ENCODE peak calls at places on chromosomes 12 and 14, in five cellular contexts. D is activated CD4-positive, alpha-beta memory T cell treated with anti-CD3 and anti-CD28 coated beads for 36 hours; I is fibroblast of the aortic adventitia; R is GM04504; P is AG08396. W is an unnamed sample.

GRCh38 chr12:57031228-57031670 is 14.9 kb upstream of the TAC3 start:
- DNase-seq in R (no peak), I (no peak), D (peak; percentile 35), P (no peak), W (no peak)

GRCh38 chr12:126069549-126070165 is 1004.4 kb downstream of the AACS start:
- DNase-seq in R (peak; percentile 8), I (peak; percentile 84), D (peak; percentile 64), P (peak; percentile 8), W (no peak)

GRCh38 chr14:58635041-58635440 is 2.7 kb upstream of the DACT1 start:
- DNase-seq in I (no peak), R (no peak), D (no peak), P (no peak), W (no peak)

GRCh38 chr14:35553808-35554207 is 19.8 kb downstream of the INSM2 start:
- DNase-seq in I (peak; percentile 77), R (no peak), P (peak; percentile 13), D (no peak), W (peak; percentile 72)

GRCh38 chr14:21022686-21023085 is 2.2 kb downstream of the NDRG2 start:
- DNase-seq in D (no peak), P (no peak), I (no peak), R (no peak), W (peak; percentile 84)

GRCh38 chr12:32047357-32047828 is 59.3 kb upstream of the BICD1 start:
- DNase-seq in P (no peak), D (no peak), R (no peak), I (no peak), W (no peak)

GRCh38 chr14:82052778-82053177 is 519.1 kb upstream of the SEL1L start:
- DNase-seq in I (no peak), D (no peak), P (no peak), R (no peak), W (no peak)

GRCh38 chr14:21070083-21070609 is at the start of gene ARHGEF40:
- DNase-seq in D (peak; percentile 36), P (peak; percentile 85), R (peak; percentile 21), I (peak; percentile 40), W (peak; percentile 92)

GRCh38 chr14:64191756-64192155 is 102.4 kb downstream of the ESR2 start:
- DNase-seq in D (no peak), P (peak; percentile 77), R (peak; percentile 46), I (peak; percentile 74), W (peak; percentile 85)

GRCh38 chr14:69268763-69269162 is 8.8 kb downstream of the GALNT16 start:
- DNase-seq in D (no peak), I (peak; percentile 49), R (no peak), P (peak; percentile 35), W (no peak)

GRCh38 chr12:6998708-6999451 is 19.4 kb downstream of the LPCAT3 start:
- DNase-seq in I (peak; percentile 7), D (no peak), R (no peak), P (no peak), W (no peak)

GRCh38 chr12:28925726-28926376 is 223.2 kb upstream of the FAR2 start:
- DNase-seq in P (peak; percentile 17), I (peak; percentile 73), R (peak; percentile 92), D (no peak), W (no peak)

GRCh38 chr12:114311966-114312365 is 94.0 kb downstream of the TBX5 start:
- DNase-seq in R (peak; percentile 52), D (no peak), P (peak; percentile 59), I (peak; percentile 65), W (no peak)

GRCh38 chr12:14691560-14691959 is 4.8 kb downstream of the GUCY2C start:
- DNase-seq in R (no peak), D (no peak), P (no peak), I (no peak), W (no peak)

GRCh38 chr12:86256169-86256568 is at the start of gene MGAT4C:
- DNase-seq in I (no peak), D (no peak), P (no peak), R (no peak), W (no peak)

GRCh38 chr12:66775941-66776340 is 97.1 kb upstream of the GRIP1 start:
- DNase-seq in I (no peak), R (no peak), P (no peak), D (no peak), W (no peak)

GRCh38 chr12:2339022-2339431 is 286.2 kb downstream of the CACNA1C start:
- DNase-seq in P (no peak), R (peak; percentile 32), I (peak; percentile 82), D (no peak), W (no peak)

GRCh38 chr12:110370732-110371141 is 32.8 kb downstream of the ANAPC7 start:
- DNase-seq in D (no peak), P (no peak), R (no peak), I (no peak), W (no peak)

W was measured in osteoblast.